ENCODE peak calls at places on chromosomes 1 and 21, in five cellular contexts. K is epithelial cell of esophagus, V is fibroblast of lung, I is hepatocyte, D is foreskin fibroblast. M is an unnamed sample.

GRCh38 chr1:15115542-15116330 is 37.8 kb upstream of the TMEM51 start:
- DNase-seq in I (no peak), K (no peak), D (no peak), V (no peak), M (no peak)

GRCh38 chr1:14108356-14109275 is 408.6 kb downstream of the PRDM2 start:
- DNase-seq in V (peak), I (peak), D (no peak), K (peak), M (no peak)

GRCh38 chr21:15809065-15809464 is 79.3 kb downstream of the USP25 start:
- DNase-seq in K (no peak), V (no peak), I (no peak), D (no peak), M (no peak)

GRCh38 chr21:45496151-45496967 is 45.9 kb downstream of the SLC19A1 start:
- DNase-seq in I (no peak), D (no peak), K (no peak), V (no peak), M (no peak)

GRCh38 chr1:169779970-169780369 is 14.7 kb downstream of the METTL18 start:
- DNase-seq in D (peak), I (no peak), K (peak), V (peak), M (no peak)

GRCh38 chr1:232990729-232991128 is 40.3 kb downstream of the NTPCR start:
- DNase-seq in D (no peak), I (no peak), V (no peak), K (no peak), M (no peak)

GRCh38 chr1:155968670-155969069 is 9.7 kb downstream of the ARHGEF2 start:
- DNase-seq in D (peak), V (peak), I (no peak), K (no peak), M (no peak)

GRCh38 chr1:39485046-39485803 is 6.2 kb upstream of the BMP8A start:
- DNase-seq in V (no peak), K (no peak), I (no peak), D (no peak), M (no peak)

GRCh38 chr1:173255214-173255813 is 48.2 kb upstream of the TNFSF4 start:
- DNase-seq in D (peak), I (peak), K (peak), V (peak), M (peak)

GRCh38 chr1:7101187-7101586 is 315.9 kb downstream of the CAMTA1 start:
- DNase-seq in I (no peak), K (no peak), D (no peak), V (peak), M (no peak)

GRCh38 chr1:32893198-32894018 is 7.1 kb downstream of the HPCA start:
- DNase-seq in D (peak), K (peak), I (peak), V (peak), M (no peak)

GRCh38 chr1:226402615-226403521 is 5.0 kb downstream of the PARP1 start:
- DNase-seq in K (no peak), D (no peak), V (no peak), I (no peak), M (no peak)

GRCh38 chr1:15352122-15352957 is 57.3 kb upstream of the EFHD2 start:
- DNase-seq in V (peak), K (peak), D (peak), I (no peak), M (no peak)

GRCh38 chr1:17874231-17874630 is 119.1 kb downstream of the ACTL8 start:
- DNase-seq in K (no peak), I (no peak), D (peak), V (peak), M (no peak)

GRCh38 chr1:91609571-91609970 is 108.9 kb downstream of the CDC7 start:
- DNase-seq in D (peak), I (peak), K (peak), V (peak), M (no peak)

GRCh38 chr1:61358770-61359455 is 276.6 kb downstream of the NFIA start:
- DNase-seq in K (peak), D (peak), V (no peak), I (no peak), M (no peak)

GRCh38 chr1:6392880-6393399 is 627 bp downstream of the ACOT7 start:
- DNase-seq in K (no peak), D (no peak), V (no peak), I (no peak), M (no peak)

GRCh38 chr21:45073301-45074047 is 906 bp upstream of the ADARB1 start:
- DNase-seq in D (peak), K (peak), I (peak), V (no peak), M (peak)

GRCh38 chr1:84350550-84350949 is 47.7 kb upstream of the DNASE2B start:
- DNase-seq in D (no peak), K (no peak), I (no peak), V (no peak), M (no peak)

GRCh38 chr1:51234721-51235425 is 1.2 kb upstream of the RNF11 start:
- DNase-seq in K (peak), I (peak), D (peak), V (peak), M (peak)

GRCh38 chr1:201011616-201012015 is 11.9 kb downstream of the KIF21B start:
- DNase-seq in I (no peak), K (no peak), V (no peak), D (no peak), M (no peak)

GRCh38 chr1:24793762-24794161 is 48.5 kb downstream of the CLIC4 start:
- DNase-seq in V (peak), I (peak), D (peak), K (no peak), M (no peak)

GRCh38 chr21:38920631-38921398 is 115.1 kb downstream of the ETS2 start:
- DNase-seq in D (peak), V (peak), I (no peak), K (no peak), M (no peak)

GRCh38 chr1:9651565-9652378 is at the start of gene PIK3CD:
- DNase-seq in V (peak), D (peak), K (peak), I (peak), M (no peak)

GRCh38 chr1:247440001-247440620 is 17.8 kb downstream of the OR2B11 start:
- DNase-seq in K (no peak), V (no peak), I (no peak), D (no peak), M (no peak)

GRCh38 chr21:36735201-36735515 is 36.2 kb downstream of the SIM2 start:
- DNase-seq in I (no peak), V (no peak), D (no peak), K (no peak), M (no peak)

GRCh38 chr1:185495898-185496297 is 178.9 kb upstream of the IVNS1ABP start:
- DNase-seq in V (no peak), I (no peak), D (no peak), K (no peak), M (no peak)

GRCh38 chr1:94274561-94274960 is 37.2 kb upstream of the ARHGAP29 start:
- DNase-seq in D (no peak), V (no peak), K (no peak), I (no peak), M (no peak)

GRCh38 chr21:42975886-42976608 is 1.7 kb downstream of the PKNOX1 start:
- DNase-seq in D (no peak), V (no peak), I (no peak), K (peak), M (no peak)
- H3K4me3 ChIP-seq in D (peak), V (peak), I (peak), K (peak), M (peak)

GRCh38 chr1:19505694-19506457 is 20.5 kb upstream of the CAPZB start:
- DNase-seq in D (no peak), I (no peak), V (no peak), K (no peak), M (no peak)

DNA sequence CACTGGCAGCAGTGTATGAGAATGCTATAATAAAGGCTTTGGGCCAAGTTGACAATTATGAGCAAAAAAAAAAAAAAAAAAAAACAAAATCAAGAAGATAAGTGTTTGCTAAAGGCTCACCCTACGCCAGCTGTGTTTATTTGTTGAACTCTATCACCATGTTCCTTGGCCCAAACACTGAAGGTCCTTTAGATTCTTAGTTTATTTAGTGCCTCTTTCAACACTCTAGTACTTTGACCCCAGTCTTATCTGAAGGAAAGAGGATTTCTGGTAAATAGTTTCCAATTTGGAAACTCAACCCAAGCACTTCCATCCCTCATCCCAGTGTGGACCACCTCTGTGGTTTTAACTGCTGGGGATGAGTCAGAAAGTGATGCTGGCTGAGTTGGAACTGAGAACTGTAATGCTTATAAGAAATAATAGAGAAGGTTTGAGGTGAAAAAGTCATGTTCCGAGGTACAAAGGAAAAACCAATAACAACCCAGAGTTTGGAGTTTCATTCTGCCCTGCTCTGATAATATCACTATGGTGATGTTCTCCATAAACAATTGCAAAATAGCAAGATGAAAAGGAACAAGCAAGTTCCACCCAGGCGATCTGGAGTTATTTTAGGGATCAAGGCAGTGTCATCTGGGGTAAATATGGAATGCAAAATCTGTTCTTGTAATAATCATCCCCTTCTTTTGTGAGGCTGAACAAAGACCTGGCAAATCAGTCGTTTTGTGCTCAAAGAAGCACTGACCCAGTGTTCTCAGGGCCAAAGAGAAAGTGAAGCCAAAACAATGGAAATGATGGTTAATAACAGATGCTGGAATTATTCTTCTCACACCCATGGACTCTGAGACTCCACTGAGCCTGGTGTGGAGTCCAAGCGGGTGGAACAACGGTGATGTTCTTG is 19.7 kb upstream of the CAPZB start:
- DNase-seq in D (peak), I (peak), V (peak), K (no peak), M (peak)
- H3K4me3 ChIP-seq in D (peak), I (no peak), V (no peak), K (no peak), M (no peak)

GRCh38 chr1:205258313-205259176 is 30.8 kb downstream of the TMCC2 start:
- DNase-seq in K (peak), V (peak), I (no peak), D (peak), M (no peak)
- H3K4me3 ChIP-seq in K (no peak), V (no peak), I (no peak), D (no peak), M (no peak)

DNA sequence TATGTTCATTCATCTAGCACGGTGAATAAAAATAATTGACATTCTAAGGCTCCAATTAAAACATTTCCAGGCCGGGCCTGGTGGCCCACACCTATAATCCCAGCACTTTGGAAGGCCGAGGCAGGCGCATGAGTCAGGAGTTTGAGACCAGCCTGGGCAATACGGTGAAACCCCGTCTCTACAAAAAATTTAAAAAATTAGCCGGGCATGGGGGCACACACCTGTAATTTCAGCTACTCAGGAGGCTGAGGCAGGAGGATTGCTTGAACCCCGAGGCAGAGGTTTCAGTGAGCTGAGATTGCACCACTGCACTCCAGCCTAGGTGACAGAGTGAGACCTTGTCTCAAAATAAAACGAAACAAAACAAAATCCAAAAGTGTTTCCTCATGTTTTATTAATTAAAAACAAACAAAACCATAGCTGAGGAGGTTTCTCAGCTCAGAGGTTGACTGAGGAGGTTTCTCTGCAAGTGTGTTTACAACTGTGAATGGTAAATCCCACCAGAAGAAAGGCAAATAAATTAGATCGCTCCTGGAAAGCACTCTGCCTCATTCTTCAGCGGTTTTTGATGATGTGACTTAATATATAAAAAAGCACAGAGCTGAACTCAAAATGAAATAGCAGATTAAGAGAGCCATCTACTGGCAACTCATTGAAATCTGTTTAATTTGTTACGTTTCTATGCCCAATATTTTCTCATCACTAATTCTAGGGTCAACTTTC is 37.7 kb upstream of the ATG4C start:
- DNase-seq in I (peak), V (peak), D (peak), K (peak), M (peak)
- H3K4me3 ChIP-seq in I (no peak), V (peak), D (peak), K (no peak), M (no peak)

GRCh38 chr1:181061891-181062777 is 26.4 kb upstream of the IER5 start:
- DNase-seq in D (no peak), V (no peak), I (no peak), K (no peak), M (no peak)
- H3K4me3 ChIP-seq in D (no peak), V (no peak), I (no peak), K (no peak), M (no peak)

DNA sequence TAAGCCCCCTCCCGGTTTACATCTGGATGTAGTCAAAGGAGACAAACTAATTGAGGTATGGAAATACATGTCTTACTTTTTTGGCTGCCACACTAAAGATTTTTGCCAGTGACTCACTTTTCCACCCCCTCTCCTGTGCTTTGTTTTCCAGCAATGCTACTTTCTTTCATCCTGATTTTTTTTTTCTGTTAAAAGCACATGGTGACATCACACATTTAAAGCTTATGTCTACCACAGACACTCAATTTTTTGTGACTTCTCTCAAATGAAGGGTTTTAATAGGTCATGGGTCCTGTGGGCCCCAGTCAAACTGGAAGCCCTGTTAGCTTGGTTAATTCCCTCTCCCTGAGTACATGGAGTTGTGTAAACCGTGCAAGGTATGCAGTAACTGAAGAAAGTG is 2.2 kb downstream of the PPP1R8 start:
- DNase-seq in V (peak), K (peak), I (no peak), D (peak), M (no peak)
- H3K4me3 ChIP-seq in V (no peak), K (no peak), I (no peak), D (peak), M (no peak)